ENCODE peak calls at places on chromosomes 11 and 22, in six cellular contexts. B, L, W, K, F and O are unnamed samples.

GRCh38 chr11:59898652-59899051 is 20.1 kb downstream of the OOSP3 start:
- DNase-seq in K (peak; percentile 10), W (no peak), F (no peak), B (no peak), L (no peak), O (no peak)

GRCh38 chr11:26599421-26599820 is 27.4 kb upstream of the MUC15 start:
- DNase-seq in K (peak; percentile 1), W (no peak), F (peak; percentile 27), L (no peak), B (no peak), O (no peak)

GRCh38 chr22:24414523-24414922 is 12.9 kb upstream of the ADORA2A start:
- DNase-seq in K (no peak), L (no peak), B (no peak), F (no peak), W (peak; percentile 64), O (no peak)

GRCh38 chr11:12529793-12530192 is 144.4 kb upstream of the TEAD1 start:
- DNase-seq in B (no peak), L (no peak), F (no peak), W (no peak), K (peak; percentile 42), O (no peak)

GRCh38 chr11:12467610-12468009 is 90.2 kb downstream of the PARVA start:
- DNase-seq in L (no peak), B (no peak), F (no peak), W (no peak), K (no peak), O (no peak)

GRCh38 chr11:114586797-114587196 is 8.8 kb downstream of the NXPE4 start:
- DNase-seq in F (no peak), W (no peak), L (no peak), B (no peak), K (peak; percentile 16), O (peak; percentile 4)

GRCh38 chr22:27905638-27906037 is 13.4 kb downstream of the PITPNB start:
- DNase-seq in W (no peak), F (no peak), B (no peak), K (no peak), L (no peak), O (no peak)

GRCh38 chr22:30802202-30803166 is 107.8 kb downstream of the OSBP2 start:
- DNase-seq in L (peak; percentile 6), F (peak; percentile 96), B (peak; percentile 80), W (peak; percentile 85), K (peak; percentile 93), O (peak; percentile 95)

GRCh38 chr11:85810871-85811611 is at the start of gene SYTL2:
- DNase-seq in B (peak; percentile 83), L (peak; percentile 62), K (peak; percentile 76), W (peak; percentile 92), F (peak; percentile 49), O (peak; percentile 84)